ENCODE peak calls at places on chromosomes 2 and 18, in eight cellular contexts. K, G, I, V, L, N, O and R are unnamed samples.

GRCh38 chr2:96106991-96107882 is 9.1 kb downstream of the ADRA2B start:
- DNase-seq in G (no peak), O (no peak), K (no peak), L (peak), N (no peak), I (no peak), V (no peak), R (no peak)

GRCh38 chr18:31450409-31450808 is 2.9 kb downstream of the DSG3 start:
- DNase-seq in K (no peak), L (no peak), N (no peak), V (no peak), O (no peak), I (no peak), G (no peak), R (no peak)

GRCh38 chr2:95058466-95058988 is 33.0 kb downstream of the MAL start:
- DNase-seq in N (no peak), G (no peak), V (no peak), L (no peak), O (no peak), I (no peak), K (no peak), R (no peak)

GRCh38 chr18:48932822-48933510 is 17.8 kb downstream of the SMAD7 start:
- DNase-seq in O (peak), V (no peak), K (no peak), I (peak), G (no peak), L (no peak), N (peak), R (no peak)

GRCh38 chr18:45324489-45325111 is 290.7 kb upstream of the SLC14A2 start:
- DNase-seq in O (peak), V (peak), I (no peak), L (peak), N (no peak), G (no peak), K (peak), R (peak)

GRCh38 chr18:7822435-7823425 is 255.6 kb downstream of the PTPRM start:
- DNase-seq in I (peak), O (peak), V (no peak), K (no peak), N (peak), L (peak), G (peak), R (no peak)

GRCh38 chr2:19368760-19369159 is 10.3 kb upstream of the OSR1 start:
- DNase-seq in V (no peak), K (no peak), G (no peak), O (no peak), L (no peak), I (no peak), N (no peak), R (no peak)

GRCh38 chr2:240105982-240106381 is 30.1 kb downstream of the COPS9 start:
- DNase-seq in L (no peak), N (no peak), O (no peak), V (no peak), I (no peak), G (no peak), K (no peak), R (no peak)

GRCh38 chr2:62423883-62424458 is 82.0 kb downstream of the TMEM17 start:
- DNase-seq in N (peak), L (no peak), K (no peak), V (no peak), I (no peak), O (no peak), G (no peak), R (no peak)

GRCh38 chr18:67417864-67418523 is 98.5 kb downstream of the DSEL start:
- DNase-seq in O (no peak), V (peak), I (peak), N (peak), G (no peak), K (no peak), L (no peak), R (no peak)

GRCh38 chr2:212392544-212392943 is 146.1 kb downstream of the ERBB4 start:
- DNase-seq in K (no peak), O (no peak), V (no peak), I (no peak), N (no peak), L (no peak), G (no peak), R (no peak)

GRCh38 chr18:37553633-37554398 is 11.8 kb downstream of the CELF4 start:
- DNase-seq in L (no peak), O (no peak), V (no peak), K (no peak), G (peak), N (no peak), I (no peak), R (no peak)

GRCh38 chr2:199410130-199410529 is 47.6 kb downstream of the SATB2 start:
- DNase-seq in G (no peak), O (no peak), K (no peak), N (no peak), I (no peak), L (no peak), V (no peak), R (no peak)

GRCh38 chr2:37459095-37459981 is 114.9 kb downstream of the QPCT start:
- DNase-seq in O (no peak), L (no peak), I (no peak), V (no peak), G (no peak), K (no peak), N (peak), R (no peak)

GRCh38 chr2:212416126-212416525 is 122.5 kb downstream of the ERBB4 start:
- DNase-seq in O (no peak), L (no peak), K (no peak), V (no peak), G (no peak), I (no peak), N (no peak), R (no peak)

GRCh38 chr2:106358081-106358480 is 110.1 kb downstream of the RGPD3 start:
- DNase-seq in L (no peak), G (no peak), I (no peak), O (no peak), K (no peak), V (no peak), N (no peak), R (no peak)

GRCh38 chr2:197293252-197294007 is 17.1 kb downstream of the ANKRD44 start:
- DNase-seq in L (no peak), N (no peak), O (no peak), I (no peak), G (no peak), K (no peak), V (no peak), R (no peak)

GRCh38 chr2:233003658-233004555 is 9.1 kb downstream of the NGEF start:
- DNase-seq in K (no peak), N (no peak), L (no peak), V (no peak), G (no peak), I (no peak), O (no peak), R (no peak)

GRCh38 chr18:49858309-49859005 is 45.1 kb upstream of the ACAA2 start:
- DNase-seq in I (peak), L (peak), G (peak), O (peak), N (peak), V (peak), K (peak), R (peak)

GRCh38 chr2:37570773-37571570 is 100.5 kb downstream of the CDC42EP3 start:
- DNase-seq in I (no peak), G (no peak), O (no peak), K (no peak), L (no peak), V (no peak), N (no peak), R (peak)

GRCh38 chr2:132037527-132038178 is 124.1 kb downstream of the ANKRD30BL start:
- DNase-seq in L (no peak), K (no peak), N (peak), G (peak), V (peak), I (no peak), O (peak), R (no peak)

GRCh38 chr18:2846241-2846637 is 567 bp upstream of the EMILIN2 start:
- DNase-seq in K (no peak), L (no peak), O (no peak), V (no peak), N (peak), G (no peak), I (no peak), R (no peak)

GRCh38 chr18:59324623-59324971 is 6.1 kb upstream of the CPLX4 start:
- DNase-seq in V (no peak), G (no peak), N (no peak), I (no peak), O (no peak), L (no peak), K (no peak), R (no peak)

GRCh38 chr2:53575606-53576360 is 191.8 kb upstream of the CHAC2 start:
- DNase-seq in V (no peak), K (no peak), N (no peak), G (no peak), O (peak), I (peak), L (peak), R (no peak)

GRCh38 chr2:226079186-226079585 is 679.7 kb downstream of the NYAP2 start:
- DNase-seq in N (no peak), G (no peak), V (no peak), I (no peak), K (no peak), O (no peak), L (no peak), R (no peak)

GRCh38 chr2:232292395-232293154 is 86.0 kb upstream of the ALPP start:
- DNase-seq in I (peak), G (peak), K (peak), N (peak), V (peak), L (peak), O (peak), R (no peak)

GRCh38 chr2:112603731-112604130 is 19.3 kb downstream of the CHCHD5 start:
- DNase-seq in I (no peak), L (no peak), O (no peak), V (no peak), N (no peak), K (no peak), G (no peak), R (no peak)

GRCh38 chr2:213455316-213456008 is 171.2 kb downstream of the SPAG16 start:
- DNase-seq in V (peak), I (no peak), L (no peak), G (no peak), N (no peak), O (no peak), K (no peak), R (no peak)

GRCh38 chr2:236223675-236224074 is 40.5 kb downstream of the ASB18 start:
- DNase-seq in G (no peak), K (no peak), O (no peak), I (no peak), N (no peak), V (no peak), L (no peak), R (no peak)

GRCh38 chr2:107585851-107586250 is 240.8 kb upstream of the RGPD4 start:
- DNase-seq in G (no peak), N (no peak), I (no peak), V (no peak), O (no peak), L (no peak), K (no peak), R (no peak)

GRCh38 chr18:27049945-27050344 is 135.2 kb downstream of the CHST9 start:
- DNase-seq in K (no peak), I (no peak), L (no peak), O (no peak), N (no peak), G (no peak), V (no peak), R (no peak)

GRCh38 chr2:96336873-96337272 is 1.3 kb downstream of the NCAPH start:
- DNase-seq in G (no peak), I (no peak), V (no peak), K (no peak), L (no peak), O (no peak), N (no peak), R (no peak)

GRCh38 chr2:231399046-231399852 is 3.7 kb downstream of the B3GNT7 start:
- DNase-seq in V (no peak), K (no peak), O (no peak), I (no peak), L (no peak), N (no peak), G (no peak), R (no peak)

GRCh38 chr2:240988146-240988545 is 10.3 kb upstream of the SNED1 start:
- DNase-seq in G (no peak), K (no peak), N (no peak), I (no peak), O (no peak), L (no peak), V (no peak), R (no peak)

DNA sequence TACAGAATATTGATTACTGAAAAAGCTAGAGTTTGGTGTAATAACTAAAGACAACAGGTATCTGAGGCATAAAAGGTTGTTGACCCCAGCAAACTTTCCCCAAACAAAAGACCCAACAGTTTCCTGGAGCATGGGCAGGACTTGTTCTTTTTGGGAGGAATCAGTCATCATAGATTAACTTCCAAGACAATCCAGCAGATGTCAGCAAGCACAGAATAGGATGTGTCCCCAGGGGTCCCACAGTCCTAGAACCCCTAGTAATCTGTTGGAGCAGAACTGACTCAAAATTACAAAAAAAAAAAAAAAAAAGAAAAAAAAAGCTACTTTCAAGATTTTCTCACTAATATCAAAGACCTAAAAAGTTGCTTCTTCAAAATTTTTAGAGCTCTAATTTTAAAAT is 564.7 kb upstream of the SLC39A10 start:
- DNase-seq in G (no peak), V (no peak), O (no peak), L (no peak), N (no peak), I (no peak), K (no peak), R (no peak)
- TF ChIP-seq CTCF in G (no peak), V (no peak), O (no peak), L (no peak), N (no peak), I (no peak), K (no peak), R (no peak)

GRCh38 chr18:74290831-74291770 is 662 bp downstream of the CYB5A start:
- DNase-seq in I (no peak), K (peak), L (peak), O (peak), N (no peak), G (no peak), V (peak), R (no peak)
- TF ChIP-seq CTCF in I (no peak), K (no peak), L (peak), O (no peak), N (no peak), G (no peak), V (peak), R (peak)

DNA sequence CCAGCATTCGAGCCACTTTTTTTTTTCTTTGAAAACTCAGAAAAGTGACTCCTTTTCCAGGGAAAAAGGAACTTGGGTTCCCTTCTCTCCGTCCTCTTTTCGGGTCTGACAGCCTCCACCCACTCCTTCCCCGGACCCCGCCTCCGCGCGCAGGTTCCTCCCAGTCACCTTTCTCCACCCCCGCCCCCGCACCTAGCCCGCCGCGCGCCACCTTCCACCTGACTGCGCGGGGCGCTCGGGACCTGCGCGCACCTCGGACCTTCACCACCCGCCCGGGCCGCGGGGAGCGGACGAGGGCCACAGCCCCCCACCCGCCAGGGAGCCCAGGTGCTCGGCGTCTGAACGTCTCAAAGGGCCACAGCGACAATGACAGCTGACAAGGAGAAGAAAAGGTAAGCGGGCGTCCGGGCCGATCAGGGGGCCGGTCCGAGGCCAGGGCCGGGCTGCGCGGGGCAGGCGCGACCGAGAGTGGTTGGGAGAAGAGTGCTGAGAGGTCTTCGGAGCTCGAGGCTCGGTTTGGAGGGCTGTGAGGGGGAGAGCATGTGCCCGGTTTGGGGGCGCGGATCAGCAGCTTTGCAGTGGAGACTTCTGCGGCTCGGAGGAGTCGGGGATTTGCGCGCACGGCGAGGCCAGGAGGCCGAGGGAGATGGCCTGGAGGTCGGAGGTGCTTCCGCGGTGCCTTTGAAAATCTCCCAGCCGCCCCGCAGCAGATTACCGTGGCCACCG is 502 bp downstream of the EPAS1 start:
- DNase-seq in L (peak), O (peak), V (peak), G (peak), I (peak), K (peak), N (no peak), R (no peak)
- TF ChIP-seq CTCF in L (no peak), O (peak), V (no peak), G (no peak), I (no peak), K (no peak), N (no peak), R (no peak)

DNA sequence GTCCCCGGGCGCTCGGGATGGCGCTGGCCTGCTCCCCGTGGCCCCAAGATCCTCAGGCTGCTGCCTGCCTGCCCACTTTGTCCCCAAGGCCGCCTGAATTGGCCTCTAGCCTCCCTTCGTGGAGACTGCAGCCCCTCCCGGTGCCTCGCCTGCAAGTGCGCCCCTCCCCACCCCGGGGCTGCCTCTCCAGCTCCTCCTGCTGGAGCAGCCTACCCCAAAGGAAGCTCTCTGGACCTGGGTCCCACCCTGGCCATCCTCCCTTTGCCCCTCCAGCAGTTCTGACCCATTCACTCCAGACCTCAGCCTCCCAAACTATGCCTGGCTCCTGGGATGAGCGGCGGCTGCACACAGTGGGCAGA is 6.2 kb downstream of the ESPNL start:
- DNase-seq in N (no peak), L (no peak), I (no peak), K (no peak), O (no peak), V (no peak), G (no peak), R (no peak)
- TF ChIP-seq CTCF in N (no peak), L (no peak), I (no peak), K (no peak), O (no peak), V (no peak), G (no peak), R (no peak)

GRCh38 chr2:10817413-10817812 is 4.8 kb upstream of the PDIA6 start:
- DNase-seq in K (no peak), L (no peak), V (peak), N (no peak), I (no peak), O (no peak), G (no peak), R (no peak)
- TF ChIP-seq CTCF in K (no peak), L (no peak), V (peak), N (peak), I (no peak), O (no peak), G (no peak), R (peak)

DNA sequence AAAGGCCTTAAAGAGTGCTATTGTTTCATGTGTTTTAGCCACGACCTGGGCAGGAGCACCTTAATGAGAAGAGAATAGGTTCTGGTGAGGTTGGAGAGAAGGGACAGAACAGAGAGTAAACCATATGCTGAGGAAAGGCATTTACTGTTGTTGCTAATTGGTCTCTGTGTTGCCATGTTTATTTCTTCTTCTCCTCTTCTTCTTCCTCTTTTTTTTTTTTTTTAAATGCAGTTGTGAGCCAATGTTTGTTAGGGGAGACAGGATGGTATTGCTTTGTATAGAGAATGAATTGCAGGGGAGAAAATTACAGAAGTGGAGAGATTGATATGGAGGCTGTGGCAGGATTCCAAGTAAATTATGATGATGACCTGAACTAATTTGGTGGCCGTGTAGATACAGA is 2.6 kb downstream of the SCN9A start:
- DNase-seq in O (no peak), I (no peak), K (no peak), G (no peak), N (no peak), V (no peak), L (no peak), R (no peak)
- TF ChIP-seq CTCF in O (no peak), I (no peak), K (no peak), G (no peak), N (no peak), V (no peak), L (no peak), R (no peak)

GRCh38 chr18:70072678-70073077 is 125.0 kb upstream of the CD226 start:
- DNase-seq in N (peak), I (no peak), L (no peak), V (no peak), G (no peak), K (no peak), O (no peak), R (peak)
- TF ChIP-seq CTCF in N (no peak), I (peak), L (peak), V (no peak), G (no peak), K (no peak), O (peak), R (peak)

GRCh38 chr18:47397671-47398319 is 146.3 kb upstream of the SKOR2 start:
- DNase-seq in K (no peak), G (peak), L (no peak), I (no peak), V (no peak), N (no peak), O (no peak), R (no peak)
- TF ChIP-seq CTCF in K (no peak), G (peak), L (no peak), I (no peak), V (no peak), N (no peak), O (no peak), R (peak)

GRCh38 chr18:35117372-35117771 is 76.2 kb downstream of the MAPRE2 start:
- DNase-seq in N (no peak), O (no peak), V (no peak), K (no peak), L (no peak), I (no peak), G (no peak), R (no peak)

GRCh38 chr18:35118641-35119040 is 77.4 kb downstream of the MAPRE2 start:
- DNase-seq in N (no peak), V (no peak), O (no peak), G (no peak), L (no peak), K (no peak), I (no peak), R (no peak)

GRCh38 chr18:35114305-35114704 is 73.1 kb downstream of the MAPRE2 start:
- DNase-seq in O (no peak), G (no peak), K (no peak), I (no peak), V (no peak), N (no peak), L (no peak), R (no peak)

GRCh38 chr18:35117951-35118411 is 76.8 kb downstream of the MAPRE2 start:
- DNase-seq in V (no peak), O (peak), N (no peak), G (no peak), L (no peak), K (no peak), I (peak), R (peak)

GRCh38 chr18:35116784-35117318 is 75.6 kb downstream of the MAPRE2 start:
- DNase-seq in I (no peak), G (no peak), L (no peak), V (no peak), O (no peak), N (no peak), K (no peak), R (no peak)
- TF ChIP-seq CTCF in I (no peak), G (no peak), L (no peak), V (no peak), O (no peak), N (no peak), K (no peak), R (no peak)